ENCODE peak calls at places on chromosomes 7 and 10, in seven cellular contexts. R is mucosa of descending colon; F is H7; W is fibroblast of lung; J is effector memory CD4-positive, alpha-beta T cell; L is kidney epithelial cell; M is PC-3. N is an unnamed sample.

GRCh38 chr10:15515207-15515606 is 144.1 kb upstream of the FAM171A1 start:
- DNase-seq in R (no peak), F (no peak), W (no peak), J (no peak), L (no peak), M (no peak), N (no peak)

GRCh38 chr7:108066486-108066885 is 63.5 kb upstream of the LAMB1 start:
- DNase-seq in R (no peak), F (no peak), W (no peak), J (no peak), L (no peak), M (peak; percentile 52), N (no peak)

GRCh38 chr7:12729112-12729511 is 41.7 kb downstream of the ARL4A start:
- DNase-seq in R (no peak), F (peak; percentile 27), W (peak; percentile 59), J (no peak), L (no peak), M (peak; percentile 30), N (no peak)

GRCh38 chr10:88810196-88810961 is 7.8 kb downstream of the LIPM start:
- DNase-seq in R (no peak), F (peak; percentile 16), W (peak; percentile 69), J (no peak), L (peak; percentile 50), M (peak; percentile 79), N (peak; percentile 75)

GRCh38 chr10:111151595-111151994 is 74.8 kb downstream of the ADRA2A start:
- DNase-seq in R (no peak), F (no peak), W (no peak), J (no peak), L (no peak), M (no peak), N (no peak)

GRCh38 chr10:16777473-16778370 is 39.5 kb downstream of the RSU1 start:
- DNase-seq in R (no peak), F (peak; percentile 65), W (peak; percentile 41), J (no peak), L (peak; percentile 21), M (peak; percentile 47), N (peak; percentile 11)

GRCh38 chr7:33735403-33735802 is 169.9 kb upstream of the BMPER start:
- DNase-seq in R (no peak), F (no peak), W (no peak), J (no peak), L (no peak), M (no peak), N (no peak)

GRCh38 chr10:78231930-78232329 is 198.3 kb downstream of the RPS24 start:
- DNase-seq in R (no peak), F (no peak), W (no peak), J (no peak), L (no peak), M (peak; percentile 79), N (no peak)

GRCh38 chr10:81728692-81729091 is 146.3 kb upstream of the NRG3 start:
- DNase-seq in R (no peak), F (no peak), W (no peak), J (no peak), L (no peak), M (no peak), N (no peak)

GRCh38 chr7:28792858-28793257 is 165.3 kb downstream of the TRIL start:
- DNase-seq in R (no peak), F (no peak), W (no peak), J (no peak), L (no peak), M (no peak), N (no peak)

GRCh38 chr10:70682920-70683600 is 10.8 kb downstream of the ADAMTS14 start:
- DNase-seq in R (no peak), F (peak; percentile 59), W (no peak), J (no peak), L (no peak), M (no peak), N (no peak)

GRCh38 chr10:21249435-21249834 is 276.0 kb downstream of the SKIDA1 start:
- DNase-seq in R (no peak), F (no peak), W (no peak), J (no peak), L (no peak), M (no peak), N (no peak)

GRCh38 chr10:124619195-124619594 is 125.0 kb downstream of the FAM53B start:
- DNase-seq in R (no peak), F (no peak), W (peak; percentile 28), J (no peak), L (no peak), M (no peak), N (no peak)

GRCh38 chr10:7960108-7960507 is 94.4 kb upstream of the GATA3 start:
- DNase-seq in R (no peak), F (no peak), W (no peak), J (no peak), L (no peak), M (no peak), N (no peak)

DNA sequence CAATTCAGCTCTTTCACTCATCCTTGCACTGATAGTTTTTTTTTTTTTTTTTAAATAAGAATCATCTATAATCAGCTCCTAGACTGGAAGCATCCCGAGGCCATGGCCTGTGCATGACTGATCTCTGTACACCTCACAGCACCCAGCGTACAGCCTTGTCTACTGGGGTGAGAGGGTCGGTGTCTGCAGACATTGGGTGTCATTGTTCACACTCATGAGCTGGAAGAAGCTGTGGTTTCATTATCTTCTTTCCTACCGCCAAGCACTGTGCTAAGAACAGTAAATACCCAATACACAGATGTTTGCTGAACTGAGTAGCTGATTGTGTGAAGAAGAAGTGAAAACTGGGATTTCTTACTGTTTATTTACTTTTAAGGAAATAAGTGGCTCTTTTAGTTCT is 123.6 kb downstream of the CLEC2L start:
- DNase-seq in R (no peak), F (no peak), W (peak; percentile 51), J (no peak), L (no peak), M (no peak), N (no peak)
- H3K36me3 ChIP-seq in R (no peaks in the 10 kb centered on the region), F (no peaks in the 10 kb centered on the region), W (peaks cover 2% of the 10 kb centered on the region), J (no peaks in the 10 kb centered on the region), L (peaks cover 3% of the 10 kb centered on the region), M (peaks cover 33% of the 10 kb centered on the region), N (peaks cover 6% of the 10 kb centered on the region)

DNA sequence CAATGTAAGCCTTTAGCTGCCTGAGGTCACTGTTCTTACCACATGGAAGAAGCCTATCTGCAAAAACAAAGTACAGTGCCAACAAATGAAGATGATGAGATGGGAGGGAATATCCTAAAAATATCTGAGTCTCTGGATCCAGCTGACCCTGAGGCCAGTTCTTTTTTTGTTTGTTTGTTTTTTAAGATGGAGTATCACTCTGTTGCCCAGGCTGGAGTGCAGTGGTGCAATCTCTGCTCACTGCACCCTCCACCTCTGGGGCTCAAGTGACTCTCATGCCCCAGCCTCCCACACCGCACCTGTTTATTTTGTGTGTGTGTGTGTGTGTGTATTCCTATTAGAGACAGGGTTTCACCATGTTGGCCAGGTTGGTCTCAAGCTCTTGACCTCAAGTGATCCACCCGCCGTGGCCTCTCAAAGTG is 44.9 kb downstream of the HYCC1 start:
- DNase-seq in R (no peak), F (no peak), W (no peak), J (no peak), L (no peak), M (no peak), N (no peak)
- H3K36me3 ChIP-seq in R (no peaks in the 10 kb centered on the region), F (peaks cover 3% of the 10 kb centered on the region), W (peaks cover 6% of the 10 kb centered on the region), J (no peaks in the 10 kb centered on the region), L (no peaks in the 10 kb centered on the region), M (peaks cover 23% of the 10 kb centered on the region), N (peaks cover 2% of the 10 kb centered on the region)

DNA sequence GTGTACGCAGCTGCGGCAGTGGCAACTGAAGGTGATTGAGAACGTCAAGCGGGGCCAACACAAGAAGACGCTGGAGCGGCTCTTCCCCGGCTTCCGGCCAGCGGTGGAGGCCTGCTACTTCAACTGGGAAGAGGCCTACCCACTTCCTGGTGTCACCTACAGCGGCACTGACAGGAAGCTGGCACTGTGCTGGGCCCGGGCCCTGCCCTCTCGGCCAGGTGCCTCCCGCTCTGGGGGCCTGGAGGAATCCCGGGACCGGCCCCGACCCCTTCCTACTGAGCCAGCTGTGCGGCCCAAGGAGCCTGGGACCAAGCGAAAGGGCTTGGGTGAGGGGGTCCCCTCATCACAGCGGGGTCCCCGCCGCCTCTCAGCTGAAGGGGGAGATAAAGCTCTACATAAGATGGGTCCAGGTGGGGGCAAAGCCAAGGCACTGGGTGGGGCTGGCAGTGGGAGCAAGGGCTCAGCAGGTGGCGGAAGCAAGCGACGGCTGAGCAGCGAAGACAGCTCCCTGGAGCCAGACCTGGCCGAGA is 6.5 kb downstream of the ZSWIM8 start:
- DNase-seq in R (peak; percentile 46), F (peak; percentile 47), W (no peak), J (no peak), L (no peak), M (no peak), N (no peak)
- H3K36me3 ChIP-seq in R (peaks cover 12% of the 10 kb centered on the region), F (peaks cover 13% of the 10 kb centered on the region), W (peaks cover 48% of the 10 kb centered on the region), J (peaks cover 66% of the 10 kb centered on the region), L (peaks cover 1% of the 10 kb centered on the region), M (peaks cover 63% of the 10 kb centered on the region), N (peaks cover 55% of the 10 kb centered on the region)

DNA sequence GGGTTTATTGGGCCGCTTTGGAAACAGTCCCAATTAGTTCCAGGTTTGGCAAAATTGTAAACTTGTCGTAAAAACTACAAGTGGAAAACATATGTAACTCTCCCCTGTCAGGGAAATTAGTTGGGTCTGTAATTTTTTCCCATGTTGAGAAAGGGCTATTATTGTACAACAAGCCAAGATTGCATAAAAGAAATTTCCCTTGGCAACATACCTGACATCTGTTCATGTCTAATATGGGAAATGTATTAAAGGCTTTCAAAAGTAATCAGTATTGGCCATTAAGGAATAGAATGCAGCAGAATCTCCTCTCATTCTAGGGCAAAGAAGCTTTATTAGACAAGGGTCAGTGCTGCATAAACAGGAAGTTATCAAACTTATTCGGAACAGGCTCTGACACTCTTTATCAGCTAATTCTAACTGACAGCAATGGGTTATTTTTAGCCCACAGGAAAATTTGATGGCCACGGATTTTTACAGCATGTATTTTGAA is 158.0 kb downstream of the ARID5B start:
- DNase-seq in R (no peak), F (no peak), W (no peak), J (no peak), L (no peak), M (no peak), N (no peak)
- H3K36me3 ChIP-seq in R (no peaks in the 10 kb centered on the region), F (no peaks in the 10 kb centered on the region), W (peaks cover 19% of the 10 kb centered on the region), J (peaks cover 29% of the 10 kb centered on the region), L (peaks cover 4% of the 10 kb centered on the region), M (peaks cover 39% of the 10 kb centered on the region), N (peaks cover 2% of the 10 kb centered on the region)